ENCODE peak calls at places on chromosomes 2 and 18, in seven cellular contexts. V is activated effector memory CD4-positive, alpha-beta T cell treated with anti-CD3 and anti-CD28 coated beads, Interleukin-2, amount 50 U/mL, for 16 hours; W is NCI-H1092; S is HS-5; O is occipital lobe; N is RKO; R is ELF-1. M is an unnamed sample.

GRCh38 chr18:70295633-70296188 is 6.9 kb downstream of the SOCS6 start:
- DNase-seq in V (no peak), W (no peak), S (no peak), O (no peak), N (no peak), R (no peak), M (no peak)

GRCh38 chr2:112794131-112794733 is 9.9 kb upstream of the IL1A start:
- DNase-seq in V (peak), W (no peak), S (peak), O (no peak), N (peak), R (no peak), M (peak)

GRCh38 chr2:236177604-236177966 is 9.4 kb upstream of the GBX2 start:
- DNase-seq in V (no peak), W (peak), S (no peak), O (no peak), N (no peak), R (peak), M (peak)

GRCh38 chr18:22348521-22349316 is 69.0 kb downstream of the CTAGE1 start:
- DNase-seq in V (no peak), W (no peak), S (no peak), O (no peak), N (no peak), R (peak), M (peak)

GRCh38 chr2:33321236-33321731 is 155.2 kb upstream of the RASGRP3 start:
- DNase-seq in V (no peak), W (no peak), S (peak), O (no peak), N (no peak), R (no peak), M (no peak)

GRCh38 chr2:155377931-155378444 is 679.5 kb downstream of the KCNJ3 start:
- DNase-seq in V (no peak), W (no peak), S (no peak), O (no peak), N (peak), R (no peak), M (no peak)

GRCh38 chr18:11154369-11154982 is 5.1 kb upstream of the PIEZO2 start:
- DNase-seq in V (no peak), W (peak), S (no peak), O (no peak), N (peak), R (no peak), M (no peak)

GRCh38 chr2:85575739-85576138 is 1.6 kb upstream of the VAMP8 start:
- DNase-seq in V (no peak), W (no peak), S (no peak), O (no peak), N (no peak), R (no peak), M (no peak)

GRCh38 chr18:33817096-33817495 is 239.1 kb downstream of the ASXL3 start:
- DNase-seq in V (no peak), W (no peak), S (peak), O (no peak), N (no peak), R (peak), M (no peak)

GRCh38 chr2:145797692-145798091 is 1277.8 kb upstream of the ZEB2 start:
- DNase-seq in V (no peak), W (no peak), S (no peak), O (no peak), N (no peak), R (no peak), M (no peak)

GRCh38 chr2:202221873-202222272 is 16.5 kb downstream of the SUMO1 start:
- DNase-seq in V (no peak), W (no peak), S (no peak), O (no peak), N (no peak), R (peak), M (no peak)

GRCh38 chr2:240021488-240022104 is 3.5 kb downstream of the NDUFA10 start:
- DNase-seq in V (peak), W (peak), S (peak), O (peak), N (peak), R (peak), M (peak)

GRCh38 chr18:30920757-30921156 is 121.8 kb downstream of the DSC3 start:
- DNase-seq in V (no peak), W (no peak), S (no peak), O (no peak), N (no peak), R (no peak), M (no peak)

GRCh38 chr2:210961249-210961648 is 404.9 kb downstream of the CPS1 start:
- DNase-seq in V (no peak), W (no peak), S (peak), O (no peak), N (no peak), R (no peak), M (no peak)

GRCh38 chr2:11963966-11964365 is 217.5 kb downstream of the LPIN1 start:
- DNase-seq in V (no peak), W (no peak), S (no peak), O (no peak), N (no peak), R (no peak), M (no peak)

GRCh38 chr2:70005752-70006446 is 44.5 kb upstream of the ASPRV1 start:
- DNase-seq in V (peak), W (no peak), S (no peak), O (no peak), N (no peak), R (no peak), M (no peak)

GRCh38 chr2:120053891-120054290 is 41.0 kb downstream of the EPB41L5 start:
- DNase-seq in V (no peak), W (no peak), S (no peak), O (no peak), N (peak), R (no peak), M (no peak)

GRCh38 chr2:215452725-215453124 is 16.9 kb upstream of the FN1 start:
- DNase-seq in V (no peak), W (no peak), S (no peak), O (no peak), N (no peak), R (peak), M (no peak)

GRCh38 chr18:11885278-11885991 is 22.7 kb downstream of the MPPE1 start:
- DNase-seq in V (no peak), W (no peak), S (no peak), O (no peak), N (no peak), R (no peak), M (no peak)

GRCh38 chr2:88199912-88200682 is 30.0 kb downstream of the THNSL2 start:
- DNase-seq in V (peak), W (no peak), S (no peak), O (no peak), N (no peak), R (peak), M (peak)

GRCh38 chr18:49813321-49814146 is at the start of gene ACAA2:
- DNase-seq in V (peak), W (peak), S (peak), O (peak), N (peak), R (peak), M (peak)

GRCh38 chr2:120118018-120118417 is 105.1 kb downstream of the EPB41L5 start:
- DNase-seq in V (no peak), W (no peak), S (no peak), O (no peak), N (no peak), R (no peak), M (no peak)

GRCh38 chr2:31997653-31998052 is 13.2 kb downstream of the MEMO1 start:
- DNase-seq in V (no peak), W (no peak), S (no peak), O (no peak), N (no peak), R (no peak), M (no peak)

GRCh38 chr2:232476045-232476444 is 11.6 kb downstream of the ECEL1 start:
- DNase-seq in V (no peak), W (no peak), S (no peak), O (no peak), N (no peak), R (no peak), M (no peak)

GRCh38 chr2:128425216-128425615 is 106.5 kb upstream of the HS6ST1 start:
- DNase-seq in V (no peak), W (no peak), S (no peak), O (no peak), N (no peak), R (no peak), M (peak)

GRCh38 chr2:48714240-48714639 is 41.3 kb downstream of the LHCGR start:
- DNase-seq in V (no peak), W (no peak), S (no peak), O (no peak), N (no peak), R (no peak), M (no peak)

GRCh38 chr2:230819433-230819832 is 45.3 kb upstream of the ITM2C start:
- DNase-seq in V (no peak), W (no peak), S (no peak), O (no peak), N (no peak), R (no peak), M (no peak)

GRCh38 chr18:1505856-1506255 is 601.2 kb downstream of the ADCYAP1 start:
- DNase-seq in V (no peak), W (no peak), S (no peak), O (no peak), N (no peak), R (peak), M (no peak)

GRCh38 chr2:222671259-222672067 is at the start of gene MOGAT1:
- DNase-seq in V (peak), W (peak), S (no peak), O (peak), N (no peak), R (peak), M (peak)

GRCh38 chr2:219775506-219775905 is 148.1 kb downstream of the SLC4A3 start:
- DNase-seq in V (no peak), W (no peak), S (no peak), O (no peak), N (no peak), R (no peak), M (no peak)

GRCh38 chr2:143334837-143335236 is 205.6 kb downstream of the ARHGAP15 start:
- DNase-seq in V (no peak), W (no peak), S (no peak), O (no peak), N (no peak), R (no peak), M (no peak)

GRCh38 chr18:25726278-25726677 is 364.1 kb downstream of the SS18 start:
- DNase-seq in V (no peak), W (no peak), S (peak), O (no peak), N (peak), R (no peak), M (no peak)

GRCh38 chr2:33265584-33266338 is 210.7 kb upstream of the RASGRP3 start:
- DNase-seq in V (no peak), W (no peak), S (no peak), O (no peak), N (no peak), R (no peak), M (no peak)

GRCh38 chr18:59699061-59699460 is 1.8 kb upstream of the CCBE1 start:
- DNase-seq in V (no peak), W (no peak), S (no peak), O (no peak), N (no peak), R (no peak), M (no peak)

GRCh38 chr2:232523682-232524597 is 2.0 kb upstream of the CHRND start:
- DNase-seq in V (peak), W (no peak), S (no peak), O (peak), N (no peak), R (peak), M (peak)

GRCh38 chr2:207289295-207290018 is 123.7 kb upstream of the KLF7 start:
- DNase-seq in V (no peak), W (no peak), S (no peak), O (no peak), N (no peak), R (no peak), M (no peak)

GRCh38 chr18:3360211-3360610 is 89.8 kb upstream of the TGIF1 start:
- DNase-seq in V (no peak), W (no peak), S (no peak), O (peak), N (no peak), R (peak), M (peak)

GRCh38 chr18:22391571-22392359 is 25.9 kb downstream of the CTAGE1 start:
- DNase-seq in V (no peak), W (no peak), S (peak), O (no peak), N (peak), R (no peak), M (no peak)

M was measured in testis.